ENCODE peak calls at places on chromosomes 2 and 18, in four cellular contexts. M is naive thymus-derived CD8-positive, alpha-beta T cell; C is activated CD4-positive, alpha-beta T cell treated with anti-CD3 and anti-CD28 coated beads for 4 hours; H is brain microvascular endothelial cell. B is an unnamed sample.

GRCh38 chr2:96195410-96196071 is 13.1 kb downstream of the STARD7 start:
- DNase-seq in M (no peak), C (no peak), H (peak; percentile 74), B (peak; percentile 60)

GRCh38 chr2:104215269-104216161 is 638.4 kb upstream of the POU3F3 start:
- DNase-seq in M (no peak), C (no peak), H (no peak), B (no peak)

GRCh38 chr2:40507429-40507828 is 55.5 kb upstream of the SLC8A1 start:
- DNase-seq in M (no peak), C (no peak), H (no peak), B (no peak)

GRCh38 chr2:235447210-235447609 is 46.6 kb upstream of the AGAP1 start:
- DNase-seq in M (no peak), C (no peak), H (no peak), B (peak; percentile 52)

GRCh38 chr18:29377346-29377745 is 1200.4 kb upstream of the CDH2 start:
- DNase-seq in M (no peak), C (no peak), H (no peak), B (no peak)

GRCh38 chr2:176161817-176162626 is 4.9 kb downstream of the HOXD3 start:
- DNase-seq in M (no peak), C (no peak), H (no peak), B (peak; percentile 14)

GRCh38 chr18:54906636-54907180 is 52.6 kb downstream of the CCDC68 start:
- DNase-seq in M (no peak), C (no peak), H (no peak), B (peak; percentile 46)

GRCh38 chr2:42545023-42545713 is 23.3 kb upstream of the MTA3 start:
- DNase-seq in M (no peak), C (no peak), H (no peak), B (no peak)

GRCh38 chr2:43106767-43107527 is 119.5 kb downstream of the ZFP36L2 start:
- DNase-seq in M (no peak), C (no peak), H (no peak), B (peak; percentile 56)

GRCh38 chr2:70901235-70902066 is 34.2 kb upstream of the ATP6V1B1 start:
- DNase-seq in M (no peak), C (no peak), H (peak; percentile 17), B (peak; percentile 48)

B was measured in cardiac fibroblast.